ENCODE peak calls at places on chromosome 2, in seven cellular contexts. O, P, I, Z, W, L and N are unnamed samples.

GRCh38 chr2:121475811-121476571 is 54.7 kb upstream of the RNU4ATAC start:
- DNase-seq in O (no peak), P (no peak), I (no peak), Z (peak), W (no peak), L (no peak), N (no peak)

GRCh38 chr2:142863485-142863921 is 14.0 kb upstream of the KYNU start:
- DNase-seq in O (no peak), P (no peak), I (no peak), Z (peak), W (no peak), L (no peak), N (no peak)

GRCh38 chr2:10903861-10904210 is 7.9 kb upstream of the KCNF1 start:
- DNase-seq in O (no peak), P (no peak), I (no peak), Z (peak), W (no peak), L (no peak), N (no peak)

GRCh38 chr2:155633887-155634570 is 698.5 kb downstream of the NR4A2 start:
- DNase-seq in O (no peak), P (peak), I (no peak), Z (no peak), W (no peak), L (no peak), N (no peak)

GRCh38 chr2:127422631-127423475 is 4.6 kb downstream of the PROC start:
- DNase-seq in O (no peak), P (peak), I (peak), Z (peak), W (no peak), L (no peak), N (peak)

GRCh38 chr2:67346718-67347407 is 50.3 kb upstream of the ETAA1 start:
- DNase-seq in O (no peak), P (no peak), I (no peak), Z (peak), W (no peak), L (no peak), N (no peak)

GRCh38 chr2:230161180-230161579 is 58.6 kb downstream of the SP110 start:
- DNase-seq in O (no peak), P (no peak), I (no peak), Z (peak), W (no peak), L (no peak), N (no peak)

GRCh38 chr2:169203952-169204351 is 134.6 kb downstream of the DHRS9 start:
- DNase-seq in O (no peak), P (no peak), I (no peak), Z (no peak), W (no peak), L (no peak), N (no peak)

GRCh38 chr2:201931955-201932354 is 101.7 kb upstream of the FZD7 start:
- DNase-seq in O (no peak), P (no peak), I (no peak), Z (peak), W (no peak), L (no peak), N (no peak)

GRCh38 chr2:104408266-104408665 is 445.6 kb upstream of the POU3F3 start:
- DNase-seq in O (no peak), P (no peak), I (no peak), Z (peak), W (no peak), L (no peak), N (no peak)

GRCh38 chr2:177622516-177622915 is 229.9 kb downstream of the AGPS start:
- DNase-seq in O (no peak), P (no peak), I (peak), Z (no peak), W (no peak), L (no peak), N (peak)

GRCh38 chr2:191180712-191181111 is 29.9 kb upstream of the STAT4 start:
- DNase-seq in O (no peak), P (no peak), I (no peak), Z (peak), W (no peak), L (no peak), N (no peak)

GRCh38 chr2:231795525-231796327 is 9.5 kb downstream of the COPS7B start:
- DNase-seq in O (no peak), P (peak), I (no peak), Z (peak), W (no peak), L (no peak), N (no peak)

GRCh38 chr2:240396623-240397541 is 38.6 kb upstream of the GPC1 start:
- DNase-seq in O (peak), P (no peak), I (peak), Z (peak), W (no peak), L (no peak), N (no peak)